ENCODE peak calls at places on chromosomes 7 and 10, in five cellular contexts. One of them, this sample, is unnamed.

GRCh38 chr10:1548596-1548995 is 188.7 kb downstream of the ADARB2 start:
- DNase-seq in HCT116: no peak
- DNase-seq in NCI-H1092 treated with DMSO at 0.1 percent for 48 hours: no peak
- DNase-seq in CD4-positive, CD25-positive, alpha-beta regulatory T cell: no peak
- DNase-seq in SK-N-SH: no peak
- DNase-seq in this sample: no peak

GRCh38 chr7:20219446-20220292 is 2.5 kb upstream of the MACC1 start:
- DNase-seq in SK-N-SH: no peak
- DNase-seq in HCT116: no peak
- DNase-seq in CD4-positive, CD25-positive, alpha-beta regulatory T cell: no peak
- DNase-seq in NCI-H1092 treated with DMSO at 0.1 percent for 48 hours: peak; percentile 85
- DNase-seq in this sample: peak; percentile 99

GRCh38 chr10:122879339-122880273 is at the start of gene FAM24B:
- DNase-seq in HCT116: peak; percentile 88
- DNase-seq in SK-N-SH: peak; percentile 94
- DNase-seq in CD4-positive, CD25-positive, alpha-beta regulatory T cell: peak; percentile 95
- DNase-seq in NCI-H1092 treated with DMSO at 0.1 percent for 48 hours: peak; percentile 96
- DNase-seq in this sample: peak; percentile 98

GRCh38 chr10:55311823-55312431 is 510.9 kb upstream of the PCDH15 start:
- DNase-seq in SK-N-SH: peak; percentile 14
- DNase-seq in CD4-positive, CD25-positive, alpha-beta regulatory T cell: no peak
- DNase-seq in NCI-H1092 treated with DMSO at 0.1 percent for 48 hours: no peak
- DNase-seq in HCT116: no peak
- DNase-seq in this sample: no peak

GRCh38 chr10:86182150-86182549 is 184.4 kb downstream of the GRID1 start:
- DNase-seq in SK-N-SH: peak; percentile 46
- DNase-seq in CD4-positive, CD25-positive, alpha-beta regulatory T cell: no peak
- DNase-seq in NCI-H1092 treated with DMSO at 0.1 percent for 48 hours: no peak
- DNase-seq in HCT116: no peak
- DNase-seq in this sample: no peak

GRCh38 chr7:18530224-18531179 is 35.0 kb downstream of the HDAC9 start:
- DNase-seq in NCI-H1092 treated with DMSO at 0.1 percent for 48 hours: no peak
- DNase-seq in SK-N-SH: no peak
- DNase-seq in HCT116: no peak
- DNase-seq in CD4-positive, CD25-positive, alpha-beta regulatory T cell: no peak
- DNase-seq in this sample: no peak

GRCh38 chr7:115230882-115231508 is 309.1 kb downstream of the MDFIC start:
- DNase-seq in CD4-positive, CD25-positive, alpha-beta regulatory T cell: no peak
- DNase-seq in HCT116: peak; percentile 91
- DNase-seq in NCI-H1092 treated with DMSO at 0.1 percent for 48 hours: peak; percentile 50
- DNase-seq in SK-N-SH: no peak
- DNase-seq in this sample: peak; percentile 91

GRCh38 chr7:128202287-128202957 is 38.7 kb upstream of the LEP start:
- DNase-seq in CD4-positive, CD25-positive, alpha-beta regulatory T cell: no peak
- DNase-seq in SK-N-SH: peak; percentile 27
- DNase-seq in HCT116: no peak
- DNase-seq in NCI-H1092 treated with DMSO at 0.1 percent for 48 hours: no peak
- DNase-seq in this sample: no peak

GRCh38 chr10:129963831-129964501 is at the start of gene EBF3:
- DNase-seq in HCT116: no peak
- DNase-seq in NCI-H1092 treated with DMSO at 0.1 percent for 48 hours: peak; percentile 71
- DNase-seq in SK-N-SH: peak; percentile 88
- DNase-seq in CD4-positive, CD25-positive, alpha-beta regulatory T cell: peak; percentile 36
- DNase-seq in this sample: peak; percentile 63

GRCh38 chr7:68206946-68207485 is 1210.4 kb downstream of the TYW1 start:
- DNase-seq in SK-N-SH: no peak
- DNase-seq in CD4-positive, CD25-positive, alpha-beta regulatory T cell: no peak
- DNase-seq in NCI-H1092 treated with DMSO at 0.1 percent for 48 hours: no peak
- DNase-seq in HCT116: no peak
- DNase-seq in this sample: no peak

GRCh38 chr7:111091623-111092370 is 870 bp downstream of the LRRN3 start:
- DNase-seq in HCT116: no peak
- DNase-seq in SK-N-SH: peak; percentile 24
- DNase-seq in CD4-positive, CD25-positive, alpha-beta regulatory T cell: no peak
- DNase-seq in NCI-H1092 treated with DMSO at 0.1 percent for 48 hours: peak; percentile 68
- DNase-seq in this sample: peak; percentile 21

GRCh38 chr10:123722351-123722750 is 56.2 kb downstream of the GPR26 start:
- DNase-seq in HCT116: no peak
- DNase-seq in SK-N-SH: no peak
- DNase-seq in NCI-H1092 treated with DMSO at 0.1 percent for 48 hours: no peak
- DNase-seq in CD4-positive, CD25-positive, alpha-beta regulatory T cell: no peak
- DNase-seq in this sample: no peak

GRCh38 chr7:123208793-123209192 is 9.0 kb upstream of the SLC13A1 start:
- DNase-seq in CD4-positive, CD25-positive, alpha-beta regulatory T cell: no peak
- DNase-seq in HCT116: peak; percentile 6
- DNase-seq in NCI-H1092 treated with DMSO at 0.1 percent for 48 hours: peak; percentile 17
- DNase-seq in SK-N-SH: peak; percentile 7
- DNase-seq in this sample: no peak

GRCh38 chr10:92880233-92880861 is 32.0 kb downstream of the EXOC6 start:
- DNase-seq in NCI-H1092 treated with DMSO at 0.1 percent for 48 hours: peak; percentile 38
- DNase-seq in SK-N-SH: peak; percentile 37
- DNase-seq in HCT116: peak; percentile 37
- DNase-seq in CD4-positive, CD25-positive, alpha-beta regulatory T cell: no peak
- DNase-seq in this sample: peak; percentile 16

This sample was measured in DMS153.